ENCODE peak calls at places on chromosomes 2 and 18, in nine cellular contexts. One of them, this sample, is unnamed.

GRCh38 chr2:224754129-224754528 is 38.0 kb upstream of the CCDC195 start:
- DNase-seq in suprapubic skin: no peak
- DNase-seq in K562: no peak
- DNase-seq in uterus: no peak
- DNase-seq in Peyer's patch: no peak
- DNase-seq in testis: no peak
- DNase-seq in gastrocnemius medialis: peak
- DNase-seq in thyroid gland: no peak
- DNase-seq in HCT116: no peak
- DNase-seq in this sample: no peak

GRCh38 chr2:10817413-10817812 is 4.8 kb upstream of the PDIA6 start:
- DNase-seq in suprapubic skin: no peak
- DNase-seq in K562: no peak
- DNase-seq in uterus: no peak
- DNase-seq in Peyer's patch: peak
- DNase-seq in testis: no peak
- DNase-seq in gastrocnemius medialis: no peak
- DNase-seq in thyroid gland: no peak
- DNase-seq in HCT116: peak
- DNase-seq in this sample: no peak

GRCh38 chr2:46179037-46179621 is 118.1 kb upstream of the EPAS1 start:
- DNase-seq in suprapubic skin: no peak
- DNase-seq in K562: peak
- DNase-seq in uterus: peak
- DNase-seq in Peyer's patch: peak
- DNase-seq in testis: peak
- DNase-seq in gastrocnemius medialis: peak
- DNase-seq in thyroid gland: peak
- DNase-seq in HCT116: no peak
- DNase-seq in this sample: peak

GRCh38 chr2:60818272-60818671 is 62.2 kb downstream of the PAPOLG start:
- DNase-seq in suprapubic skin: peak
- DNase-seq in K562: no peak
- DNase-seq in uterus: no peak
- DNase-seq in Peyer's patch: no peak
- DNase-seq in testis: no peak
- DNase-seq in gastrocnemius medialis: no peak
- DNase-seq in thyroid gland: no peak
- DNase-seq in HCT116: no peak
- DNase-seq in this sample: no peak

GRCh38 chr2:33094303-33094702 is 147.6 kb downstream of the LTBP1 start:
- DNase-seq in suprapubic skin: no peak
- DNase-seq in K562: no peak
- DNase-seq in uterus: no peak
- DNase-seq in Peyer's patch: no peak
- DNase-seq in testis: no peak
- DNase-seq in gastrocnemius medialis: no peak
- DNase-seq in thyroid gland: no peak
- DNase-seq in HCT116: no peak
- DNase-seq in this sample: no peak

GRCh38 chr2:151775057-151775740 is 40.9 kb upstream of the NEB start:
- DNase-seq in suprapubic skin: no peak
- DNase-seq in K562: peak
- DNase-seq in uterus: no peak
- DNase-seq in Peyer's patch: no peak
- DNase-seq in testis: no peak
- DNase-seq in gastrocnemius medialis: no peak
- DNase-seq in thyroid gland: no peak
- DNase-seq in HCT116: no peak
- DNase-seq in this sample: no peak

GRCh38 chr2:44429034-44429433 is 67.3 kb downstream of the CAMKMT start:
- DNase-seq in suprapubic skin: no peak
- DNase-seq in K562: no peak
- DNase-seq in uterus: no peak
- DNase-seq in Peyer's patch: no peak
- DNase-seq in testis: no peak
- DNase-seq in gastrocnemius medialis: no peak
- DNase-seq in thyroid gland: no peak
- DNase-seq in HCT116: no peak
- DNase-seq in this sample: no peak

GRCh38 chr2:54122939-54123338 is 7.5 kb downstream of the ACYP2 start:
- DNase-seq in suprapubic skin: no peak
- DNase-seq in K562: no peak
- DNase-seq in uterus: no peak
- DNase-seq in Peyer's patch: no peak
- DNase-seq in testis: no peak
- DNase-seq in gastrocnemius medialis: peak
- DNase-seq in thyroid gland: no peak
- DNase-seq in HCT116: peak
- DNase-seq in this sample: no peak

GRCh38 chr2:103402944-103403343 is 641.1 kb downstream of the TMEM182 start:
- DNase-seq in suprapubic skin: no peak
- DNase-seq in K562: no peak
- DNase-seq in uterus: no peak
- DNase-seq in Peyer's patch: no peak
- DNase-seq in testis: no peak
- DNase-seq in gastrocnemius medialis: no peak
- DNase-seq in thyroid gland: no peak
- DNase-seq in HCT116: no peak
- DNase-seq in this sample: no peak

GRCh38 chr2:25279091-25279651 is 62.6 kb downstream of the DNMT3A start:
- DNase-seq in suprapubic skin: peak
- DNase-seq in K562: no peak
- DNase-seq in uterus: peak
- DNase-seq in Peyer's patch: peak
- DNase-seq in testis: peak
- DNase-seq in gastrocnemius medialis: peak
- DNase-seq in thyroid gland: peak
- DNase-seq in HCT116: no peak
- DNase-seq in this sample: peak

GRCh38 chr2:187174582-187174981 is 273.5 kb downstream of the CALCRL start:
- DNase-seq in suprapubic skin: no peak
- DNase-seq in K562: peak
- DNase-seq in uterus: no peak
- DNase-seq in Peyer's patch: no peak
- DNase-seq in testis: no peak
- DNase-seq in gastrocnemius medialis: no peak
- DNase-seq in thyroid gland: no peak
- DNase-seq in HCT116: no peak
- DNase-seq in this sample: no peak

GRCh38 chr2:112777036-112777435 is 7.3 kb downstream of the IL1A start:
- DNase-seq in suprapubic skin: no peak
- DNase-seq in K562: no peak
- DNase-seq in uterus: no peak
- DNase-seq in Peyer's patch: no peak
- DNase-seq in testis: no peak
- DNase-seq in gastrocnemius medialis: no peak
- DNase-seq in thyroid gland: no peak
- DNase-seq in HCT116: no peak
- DNase-seq in this sample: no peak

GRCh38 chr2:105055613-105056012 is 17.7 kb downstream of the MRPS9 start:
- DNase-seq in suprapubic skin: no peak
- DNase-seq in K562: no peak
- DNase-seq in uterus: no peak
- DNase-seq in Peyer's patch: no peak
- DNase-seq in testis: no peak
- DNase-seq in gastrocnemius medialis: no peak
- DNase-seq in thyroid gland: no peak
- DNase-seq in HCT116: no peak
- DNase-seq in this sample: no peak

GRCh38 chr18:59539108-59539507 is 158.1 kb downstream of the CCBE1 start:
- DNase-seq in suprapubic skin: no peak
- DNase-seq in K562: no peak
- DNase-seq in uterus: no peak
- DNase-seq in Peyer's patch: no peak
- DNase-seq in testis: no peak
- DNase-seq in gastrocnemius medialis: no peak
- DNase-seq in thyroid gland: no peak
- DNase-seq in HCT116: no peak
- DNase-seq in this sample: no peak

GRCh38 chr2:54287532-54287931 is 31.5 kb upstream of the TSPYL6 start:
- DNase-seq in suprapubic skin: no peak
- DNase-seq in K562: no peak
- DNase-seq in uterus: no peak
- DNase-seq in Peyer's patch: no peak
- DNase-seq in testis: peak
- DNase-seq in gastrocnemius medialis: peak
- DNase-seq in thyroid gland: peak
- DNase-seq in HCT116: no peak
- DNase-seq in this sample: no peak

GRCh38 chr2:172552547-172553291 is 3.2 kb upstream of the PDK1 start:
- DNase-seq in suprapubic skin: no peak
- DNase-seq in K562: peak
- DNase-seq in uterus: no peak
- DNase-seq in Peyer's patch: no peak
- DNase-seq in testis: no peak
- DNase-seq in gastrocnemius medialis: no peak
- DNase-seq in thyroid gland: no peak
- DNase-seq in HCT116: no peak
- DNase-seq in this sample: no peak

GRCh38 chr2:180000434-180000833 is 6.7 kb downstream of the CWC22 start:
- DNase-seq in suprapubic skin: no peak
- DNase-seq in K562: no peak
- DNase-seq in uterus: peak
- DNase-seq in Peyer's patch: no peak
- DNase-seq in testis: no peak
- DNase-seq in gastrocnemius medialis: no peak
- DNase-seq in thyroid gland: no peak
- DNase-seq in HCT116: no peak
- DNase-seq in this sample: no peak

GRCh38 chr2:231380307-231380706 is 15.2 kb upstream of the B3GNT7 start:
- DNase-seq in suprapubic skin: no peak
- DNase-seq in K562: no peak
- DNase-seq in uterus: no peak
- DNase-seq in Peyer's patch: no peak
- DNase-seq in testis: no peak
- DNase-seq in gastrocnemius medialis: no peak
- DNase-seq in thyroid gland: no peak
- DNase-seq in HCT116: no peak
- DNase-seq in this sample: no peak

DNA sequence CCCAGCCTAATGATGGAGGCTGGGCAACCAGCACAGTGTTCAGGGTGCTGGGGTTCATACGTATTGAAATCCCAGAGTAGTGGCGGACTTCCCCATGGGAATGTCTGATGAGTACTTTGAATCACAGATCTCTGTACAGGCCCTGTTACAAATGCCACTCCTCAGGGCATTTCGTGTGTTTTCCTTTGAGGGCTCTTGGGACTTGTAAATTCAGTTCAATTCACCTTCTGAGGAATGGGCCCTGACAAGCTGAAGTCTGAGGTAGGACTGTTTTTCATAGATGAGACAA is 288 bp upstream of the RDH14 start:
- DNase-seq in suprapubic skin: no peak
- DNase-seq in K562: no peak
- DNase-seq in uterus: no peak
- DNase-seq in Peyer's patch: no peak
- DNase-seq in testis: no peak
- DNase-seq in gastrocnemius medialis: no peak
- DNase-seq in thyroid gland: no peak
- DNase-seq in HCT116: no peak
- DNase-seq in this sample: no peak
- TF ChIP-seq POLR2A in suprapubic skin: no peak
- TF ChIP-seq POLR2A in K562: peak
- TF ChIP-seq POLR2A in uterus: no peak
- TF ChIP-seq POLR2A in Peyer's patch: no peak
- TF ChIP-seq POLR2A in testis: no peak
- TF ChIP-seq POLR2A in gastrocnemius medialis: no peak
- TF ChIP-seq POLR2A in thyroid gland: no peak
- TF ChIP-seq POLR2A in HCT116: peak
- TF ChIP-seq POLR2A in this sample: no peak

DNA sequence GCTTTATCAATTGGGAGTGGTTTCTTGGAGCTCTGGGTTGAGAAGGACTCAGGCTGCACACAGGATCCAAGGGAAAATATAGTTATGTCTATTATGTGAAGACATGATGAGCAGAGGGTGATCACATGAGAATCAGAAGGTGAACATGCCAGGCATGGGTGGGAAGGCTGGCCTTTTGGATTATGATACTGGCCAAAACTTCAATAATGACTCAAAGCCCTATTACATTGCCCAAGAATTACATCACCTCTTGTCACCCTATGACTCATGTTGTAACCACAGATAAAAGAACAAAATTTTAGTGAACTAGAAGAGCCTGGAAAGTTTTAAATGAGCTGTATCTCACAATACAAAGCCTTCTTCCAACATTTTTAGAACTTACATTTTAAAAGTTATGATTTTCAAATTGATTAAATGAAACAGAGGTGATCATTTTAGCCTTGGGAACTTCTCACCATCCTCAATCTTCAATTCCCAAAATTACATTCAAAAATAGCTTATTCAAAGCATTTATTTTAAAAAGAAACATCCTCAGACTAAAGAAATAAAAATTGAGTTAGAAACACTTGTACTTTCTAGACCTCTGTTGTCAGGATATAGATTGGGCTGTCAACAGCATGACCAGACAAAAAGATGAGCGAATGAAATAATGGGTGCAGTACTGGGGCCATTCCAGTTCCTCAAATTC is 428.3 kb downstream of the MBD2 start:
- DNase-seq in suprapubic skin: no peak
- DNase-seq in K562: no peak
- DNase-seq in uterus: no peak
- DNase-seq in Peyer's patch: no peak
- DNase-seq in testis: no peak
- DNase-seq in gastrocnemius medialis: peak
- DNase-seq in thyroid gland: no peak
- DNase-seq in HCT116: no peak
- DNase-seq in this sample: peak
- H3K4me3 ChIP-seq in suprapubic skin: no peak
- H3K4me3 ChIP-seq in K562: no peak
- H3K4me3 ChIP-seq in uterus: no peak
- H3K4me3 ChIP-seq in Peyer's patch: no peak
- H3K4me3 ChIP-seq in testis: no peak
- H3K4me3 ChIP-seq in gastrocnemius medialis: no peak
- H3K4me3 ChIP-seq in thyroid gland: no peak
- H3K4me3 ChIP-seq in HCT116: no peak
- H3K4me3 ChIP-seq in this sample: no peak

GRCh38 chr2:71064754-71065621 is 3.5 kb upstream of the NAGK start:
- DNase-seq in suprapubic skin: no peak
- DNase-seq in K562: no peak
- DNase-seq in uterus: no peak
- DNase-seq in Peyer's patch: peak
- DNase-seq in testis: no peak
- DNase-seq in gastrocnemius medialis: no peak
- DNase-seq in thyroid gland: no peak
- DNase-seq in HCT116: no peak
- DNase-seq in this sample: no peak
- TF ChIP-seq POLR2A in suprapubic skin: no peak
- TF ChIP-seq POLR2A in K562: no peak
- TF ChIP-seq POLR2A in uterus: no peak
- TF ChIP-seq POLR2A in Peyer's patch: no peak
- TF ChIP-seq POLR2A in testis: no peak
- TF ChIP-seq POLR2A in gastrocnemius medialis: no peak
- TF ChIP-seq POLR2A in thyroid gland: no peak
- TF ChIP-seq POLR2A in HCT116: no peak
- TF ChIP-seq POLR2A in this sample: no peak

DNA sequence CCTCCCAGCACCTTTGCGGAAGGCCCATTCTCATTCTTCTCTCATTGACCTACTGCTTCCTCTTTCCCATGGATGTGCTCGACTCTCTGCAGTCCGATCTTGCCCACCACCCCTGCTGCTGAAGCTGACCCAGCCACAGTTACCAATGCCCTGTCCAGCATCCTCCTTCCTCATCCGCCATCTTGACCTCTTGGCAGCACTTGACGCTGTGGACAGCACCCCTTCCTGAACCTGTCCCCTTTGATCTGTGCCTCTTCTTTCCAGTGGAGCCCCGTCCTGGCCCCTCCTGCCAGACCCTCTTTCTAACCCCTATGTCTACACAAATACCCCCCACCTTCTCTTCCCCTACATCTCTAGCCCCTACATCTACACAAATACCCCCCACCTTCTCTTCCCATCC is 209.1 kb downstream of the SEPTIN10 start:
- DNase-seq in suprapubic skin: no peak
- DNase-seq in K562: no peak
- DNase-seq in uterus: no peak
- DNase-seq in Peyer's patch: no peak
- DNase-seq in testis: no peak
- DNase-seq in gastrocnemius medialis: no peak
- DNase-seq in thyroid gland: no peak
- DNase-seq in HCT116: no peak
- DNase-seq in this sample: no peak
- H3K4me3 ChIP-seq in suprapubic skin: no peak
- H3K4me3 ChIP-seq in K562: no peak
- H3K4me3 ChIP-seq in uterus: no peak
- H3K4me3 ChIP-seq in Peyer's patch: no peak
- H3K4me3 ChIP-seq in testis: no peak
- H3K4me3 ChIP-seq in gastrocnemius medialis: no peak
- H3K4me3 ChIP-seq in thyroid gland: no peak
- H3K4me3 ChIP-seq in HCT116: no peak
- H3K4me3 ChIP-seq in this sample: no peak